ENCODE peak calls at places on chromosomes 16 and 17, in ten cellular contexts. One of them, this sample, is unnamed.
A peak's percentile ranks its signal among the peaks of the same experiment; 100 is the strongest.

GRCh38 chr17:58960068-58960467 is 146.6 kb downstream of the TRIM37 start:
- DNase-seq in AG10803: peak; percentile 51
- DNase-seq in RWPE2: no peak
- DNase-seq in GM12878: no peak
- DNase-seq in osteocyte: no peak
- DNase-seq in B cell: no peak
- DNase-seq in OCI-LY7: peak; percentile 18
- DNase-seq in HFFc6: peak; percentile 92
- DNase-seq in neural progenitor cell: no peak
- DNase-seq in cardiac muscle cell: peak; percentile 21
- DNase-seq in this sample: no peak

GRCh38 chr16:59478806-59479205 is 744.7 kb upstream of the GOT2 start:
- DNase-seq in AG10803: peak; percentile 55
- DNase-seq in RWPE2: no peak
- DNase-seq in GM12878: no peak
- DNase-seq in osteocyte: no peak
- DNase-seq in B cell: no peak
- DNase-seq in OCI-LY7: no peak
- DNase-seq in HFFc6: no peak
- DNase-seq in neural progenitor cell: no peak
- DNase-seq in cardiac muscle cell: no peak
- DNase-seq in this sample: no peak

GRCh38 chr16:1971678-1972489 is at the start of gene TBL3:
- DNase-seq in AG10803: peak; percentile 93
- DNase-seq in RWPE2: peak; percentile 94
- DNase-seq in GM12878: peak; percentile 70
- DNase-seq in osteocyte: peak; percentile 97
- DNase-seq in B cell: peak; percentile 99
- DNase-seq in OCI-LY7: peak; percentile 97
- DNase-seq in HFFc6: peak; percentile 92
- DNase-seq in neural progenitor cell: peak; percentile 96
- DNase-seq in cardiac muscle cell: peak; percentile 93
- DNase-seq in this sample: peak; percentile 94

GRCh38 chr16:11796227-11797165 is 562 bp downstream of the ZC3H7A start:
- DNase-seq in AG10803: peak; percentile 56
- DNase-seq in RWPE2: peak; percentile 66
- DNase-seq in GM12878: no peak
- DNase-seq in osteocyte: peak; percentile 85
- DNase-seq in B cell: peak; percentile 40
- DNase-seq in OCI-LY7: peak; percentile 31
- DNase-seq in HFFc6: peak; percentile 24
- DNase-seq in neural progenitor cell: peak; percentile 80
- DNase-seq in cardiac muscle cell: peak; percentile 50
- DNase-seq in this sample: peak; percentile 61

GRCh38 chr17:14737984-14738651 is 437.2 kb downstream of the HS3ST3B1 start:
- DNase-seq in AG10803: peak; percentile 99
- DNase-seq in RWPE2: peak; percentile 97
- DNase-seq in GM12878: no peak
- DNase-seq in osteocyte: peak; percentile 92
- DNase-seq in B cell: no peak
- DNase-seq in OCI-LY7: peak; percentile 44
- DNase-seq in HFFc6: peak; percentile 93
- DNase-seq in neural progenitor cell: peak; percentile 41
- DNase-seq in cardiac muscle cell: no peak
- DNase-seq in this sample: peak; percentile 26

GRCh38 chr17:826778-827177 is 44.6 kb downstream of the MRM3 start:
- DNase-seq in AG10803: no peak
- DNase-seq in RWPE2: no peak
- DNase-seq in GM12878: no peak
- DNase-seq in osteocyte: no peak
- DNase-seq in B cell: no peak
- DNase-seq in OCI-LY7: no peak
- DNase-seq in HFFc6: no peak
- DNase-seq in neural progenitor cell: no peak
- DNase-seq in cardiac muscle cell: no peak
- DNase-seq in this sample: no peak

GRCh38 chr17:77327566-77328463 is 187.0 kb downstream of the SEC14L1 start:
- DNase-seq in AG10803: no peak
- DNase-seq in RWPE2: peak; percentile 58
- DNase-seq in GM12878: no peak
- DNase-seq in osteocyte: peak; percentile 73
- DNase-seq in B cell: no peak
- DNase-seq in OCI-LY7: peak; percentile 53
- DNase-seq in HFFc6: no peak
- DNase-seq in neural progenitor cell: no peak
- DNase-seq in cardiac muscle cell: no peak
- DNase-seq in this sample: no peak

GRCh38 chr16:53545433-53545832 is 42.4 kb upstream of the AKTIP start:
- DNase-seq in AG10803: no peak
- DNase-seq in RWPE2: no peak
- DNase-seq in GM12878: no peak
- DNase-seq in osteocyte: no peak
- DNase-seq in B cell: no peak
- DNase-seq in OCI-LY7: no peak
- DNase-seq in HFFc6: no peak
- DNase-seq in neural progenitor cell: no peak
- DNase-seq in cardiac muscle cell: no peak
- DNase-seq in this sample: no peak

GRCh38 chr17:81394377-81394747 is 895 bp upstream of the BAHCC1 start:
- DNase-seq in AG10803: no peak
- DNase-seq in RWPE2: no peak
- DNase-seq in GM12878: no peak
- DNase-seq in osteocyte: no peak
- DNase-seq in B cell: no peak
- DNase-seq in OCI-LY7: no peak
- DNase-seq in HFFc6: peak; percentile 16
- DNase-seq in neural progenitor cell: no peak
- DNase-seq in cardiac muscle cell: no peak
- DNase-seq in this sample: no peak

GRCh38 chr17:81392909-81393654 is 2.2 kb upstream of the BAHCC1 start:
- DNase-seq in AG10803: peak; percentile 13
- DNase-seq in RWPE2: no peak
- DNase-seq in GM12878: no peak
- DNase-seq in osteocyte: no peak
- DNase-seq in B cell: peak; percentile 45
- DNase-seq in OCI-LY7: peak; percentile 58
- DNase-seq in HFFc6: no peak
- DNase-seq in neural progenitor cell: peak; percentile 88
- DNase-seq in cardiac muscle cell: no peak
- DNase-seq in this sample: no peak

GRCh38 chr17:81394831-81395599 is at the start of gene BAHCC1:
- DNase-seq in AG10803: peak; percentile 100
- DNase-seq in RWPE2: peak; percentile 100
- DNase-seq in GM12878: no peak
- DNase-seq in osteocyte: peak; percentile 100
- DNase-seq in B cell: peak; percentile 82
- DNase-seq in OCI-LY7: peak; percentile 100
- DNase-seq in HFFc6: peak; percentile 100
- DNase-seq in neural progenitor cell: peak; percentile 100
- DNase-seq in cardiac muscle cell: peak; percentile 100
- DNase-seq in this sample: peak; percentile 99

GRCh38 chr17:81391964-81392908 is 3.0 kb upstream of the BAHCC1 start:
- DNase-seq in AG10803: peak; percentile 83
- DNase-seq in RWPE2: no peak
- DNase-seq in GM12878: no peak
- DNase-seq in osteocyte: no peak
- DNase-seq in B cell: no peak
- DNase-seq in OCI-LY7: no peak
- DNase-seq in HFFc6: peak; percentile 15
- DNase-seq in neural progenitor cell: no peak
- DNase-seq in cardiac muscle cell: peak; percentile 62
- DNase-seq in this sample: no peak

DNA sequence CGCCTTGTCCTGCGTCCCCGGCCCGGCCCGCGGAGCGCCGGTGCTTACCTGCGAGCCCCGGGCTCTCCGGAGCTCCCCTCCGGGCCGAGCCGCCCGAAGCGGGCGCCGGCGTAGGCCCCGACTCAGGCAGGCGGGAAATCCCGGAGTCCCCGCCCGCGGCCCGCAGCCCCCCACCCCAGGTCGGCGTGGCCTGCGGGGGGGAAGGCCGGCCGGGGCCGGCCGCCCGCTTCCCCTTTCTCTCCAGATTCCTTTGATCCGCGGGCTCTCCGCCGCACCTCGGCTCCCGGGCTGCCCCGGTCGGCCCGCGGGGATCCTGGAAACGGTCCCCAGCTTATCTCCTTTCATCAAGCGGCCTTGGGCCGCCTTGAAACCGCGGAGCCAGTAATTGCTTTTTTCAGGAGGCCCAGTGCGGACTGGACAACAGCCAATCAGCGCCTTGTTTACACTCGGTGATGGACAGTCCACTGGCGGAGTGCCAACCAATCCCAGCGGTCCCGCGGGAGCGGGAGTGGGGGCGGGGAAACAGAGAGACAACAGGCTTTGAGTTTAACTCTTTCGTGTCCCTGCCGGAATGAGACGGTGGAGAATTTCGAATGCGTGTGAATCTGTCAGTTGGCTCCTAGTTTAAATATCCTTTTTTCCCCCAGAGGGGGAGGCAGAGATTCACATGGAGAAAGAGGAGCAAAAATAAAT is 1.4 kb upstream of the BAHCC1 start:
- DNase-seq in AG10803: peak; percentile 99
- DNase-seq in RWPE2: peak; percentile 100
- DNase-seq in GM12878: peak; percentile 40
- DNase-seq in osteocyte: peak; percentile 100
- DNase-seq in B cell: peak; percentile 55
- DNase-seq in OCI-LY7: peak; percentile 100
- DNase-seq in HFFc6: peak; percentile 100
- DNase-seq in neural progenitor cell: peak; percentile 100
- DNase-seq in cardiac muscle cell: peak; percentile 100
- DNase-seq in this sample: peak; percentile 100
- TF ChIP-seq CTCF in AG10803: peak; percentile 37
- TF ChIP-seq CTCF in RWPE2: no peak
- TF ChIP-seq CTCF in GM12878: no peak
- TF ChIP-seq CTCF in osteocyte: peak; percentile 50
- TF ChIP-seq CTCF in B cell: no peak
- TF ChIP-seq CTCF in OCI-LY7: peak; percentile 40
- TF ChIP-seq CTCF in HFFc6: peak; percentile 62
- TF ChIP-seq CTCF in neural progenitor cell: peak; percentile 40
- TF ChIP-seq CTCF in cardiac muscle cell: peak; percentile 33
- TF ChIP-seq CTCF in this sample: peak; percentile 36

GRCh38 chr17:37488607-37489196 is 989 bp upstream of the DUSP14 start:
- DNase-seq in AG10803: peak; percentile 95
- DNase-seq in RWPE2: peak; percentile 97
- DNase-seq in GM12878: no peak
- DNase-seq in osteocyte: no peak
- DNase-seq in B cell: peak; percentile 48
- DNase-seq in OCI-LY7: peak; percentile 64
- DNase-seq in HFFc6: peak; percentile 94
- DNase-seq in neural progenitor cell: peak; percentile 61
- DNase-seq in cardiac muscle cell: peak; percentile 44
- DNase-seq in this sample: peak; percentile 39

GRCh38 chr17:37488009-37488604 is 1.6 kb upstream of the DUSP14 start:
- DNase-seq in AG10803: peak; percentile 98
- DNase-seq in RWPE2: no peak
- DNase-seq in GM12878: no peak
- DNase-seq in osteocyte: no peak
- DNase-seq in B cell: peak; percentile 10
- DNase-seq in OCI-LY7: no peak
- DNase-seq in HFFc6: peak; percentile 99
- DNase-seq in neural progenitor cell: peak; percentile 45
- DNase-seq in cardiac muscle cell: peak; percentile 59
- DNase-seq in this sample: no peak

GRCh38 chr17:37490638-37491614 is 1.2 kb downstream of the DUSP14 start:
- DNase-seq in AG10803: peak; percentile 90
- DNase-seq in RWPE2: peak; percentile 87
- DNase-seq in GM12878: no peak
- DNase-seq in osteocyte: no peak
- DNase-seq in B cell: peak; percentile 12
- DNase-seq in OCI-LY7: peak; percentile 33
- DNase-seq in HFFc6: peak; percentile 84
- DNase-seq in neural progenitor cell: peak; percentile 70
- DNase-seq in cardiac muscle cell: peak; percentile 76
- DNase-seq in this sample: peak; percentile 34

GRCh38 chr17:37489197-37490001 is at the start of gene DUSP14:
- DNase-seq in AG10803: peak; percentile 80
- DNase-seq in RWPE2: peak; percentile 78
- DNase-seq in GM12878: no peak
- DNase-seq in osteocyte: peak; percentile 94
- DNase-seq in B cell: peak; percentile 86
- DNase-seq in OCI-LY7: peak; percentile 91
- DNase-seq in HFFc6: peak; percentile 65
- DNase-seq in neural progenitor cell: peak; percentile 94
- DNase-seq in cardiac muscle cell: peak; percentile 92
- DNase-seq in this sample: peak; percentile 85

DNA sequence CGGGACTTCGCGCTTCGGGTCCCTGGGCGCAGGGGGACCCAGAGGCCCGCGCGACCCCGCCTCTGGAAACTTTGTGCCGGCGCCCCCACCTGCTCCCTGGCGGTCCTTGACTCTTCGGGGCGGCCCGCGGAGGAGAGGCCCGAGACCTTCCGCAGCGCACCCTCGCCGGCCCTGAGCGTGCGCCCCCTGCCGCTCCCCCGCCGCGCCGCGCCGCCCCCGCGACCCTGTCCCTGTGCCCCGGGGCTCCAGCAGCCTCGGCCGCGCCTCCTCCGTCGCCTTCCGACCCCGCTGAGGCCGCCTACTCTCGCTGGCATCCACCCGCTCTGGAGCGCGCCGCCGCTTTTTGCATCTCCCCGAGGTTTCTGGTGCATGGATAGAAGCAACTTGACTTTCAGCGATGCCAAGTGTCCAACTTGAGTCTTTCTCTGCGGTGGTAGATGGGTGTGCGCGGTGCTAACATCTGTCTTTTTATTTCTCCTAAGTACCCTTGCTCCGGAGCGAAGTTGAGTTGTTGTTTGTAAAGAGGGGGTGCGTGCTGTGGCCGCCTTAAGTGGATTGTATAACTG is 414 bp downstream of the DUSP14 start:
- DNase-seq in AG10803: peak; percentile 56
- DNase-seq in RWPE2: no peak
- DNase-seq in GM12878: no peak
- DNase-seq in osteocyte: peak; percentile 92
- DNase-seq in B cell: peak; percentile 77
- DNase-seq in OCI-LY7: peak; percentile 85
- DNase-seq in HFFc6: peak; percentile 46
- DNase-seq in neural progenitor cell: peak; percentile 78
- DNase-seq in cardiac muscle cell: peak; percentile 87
- DNase-seq in this sample: peak; percentile 87
- TF ChIP-seq CTCF in AG10803: no peak
- TF ChIP-seq CTCF in RWPE2: peak; percentile 59
- TF ChIP-seq CTCF in GM12878: peak; percentile 38
- TF ChIP-seq CTCF in osteocyte: peak; percentile 50
- TF ChIP-seq CTCF in B cell: peak; percentile 65
- TF ChIP-seq CTCF in OCI-LY7: peak; percentile 71
- TF ChIP-seq CTCF in HFFc6: peak; percentile 75
- TF ChIP-seq CTCF in neural progenitor cell: peak; percentile 45
- TF ChIP-seq CTCF in cardiac muscle cell: no peak
- TF ChIP-seq CTCF in this sample: peak; percentile 30

DNA sequence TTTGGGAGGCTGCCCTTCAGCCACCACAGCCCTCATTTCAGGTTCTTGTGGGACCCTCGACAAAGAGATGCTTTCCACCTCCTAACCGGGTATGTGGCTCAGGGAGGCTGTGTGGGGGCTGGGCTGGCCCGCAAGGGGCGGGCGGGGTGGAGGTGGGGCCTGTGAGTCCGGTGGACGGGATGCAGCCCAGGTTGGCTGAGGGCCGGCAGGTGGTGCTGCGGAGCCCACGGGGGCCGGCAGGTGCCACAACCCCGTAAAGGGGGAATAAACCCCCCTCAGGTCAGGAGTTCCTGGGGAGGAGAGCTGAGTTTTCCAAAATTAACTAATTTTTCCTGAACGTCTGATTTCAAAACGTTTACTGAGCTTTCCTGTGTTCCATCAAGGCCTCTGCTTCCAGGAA is 4.9 kb upstream of the CIAO3 start:
- DNase-seq in AG10803: no peak
- DNase-seq in RWPE2: no peak
- DNase-seq in GM12878: no peak
- DNase-seq in osteocyte: no peak
- DNase-seq in B cell: peak; percentile 46
- DNase-seq in OCI-LY7: peak; percentile 57
- DNase-seq in HFFc6: no peak
- DNase-seq in neural progenitor cell: peak; percentile 86
- DNase-seq in cardiac muscle cell: peak; percentile 65
- DNase-seq in this sample: peak; percentile 73
- TF ChIP-seq CTCF in AG10803: peak; percentile 8
- TF ChIP-seq CTCF in RWPE2: peak; percentile 58
- TF ChIP-seq CTCF in GM12878: peak; percentile 24
- TF ChIP-seq CTCF in osteocyte: peak; percentile 47
- TF ChIP-seq CTCF in B cell: no peak
- TF ChIP-seq CTCF in OCI-LY7: peak; percentile 79
- TF ChIP-seq CTCF in HFFc6: peak; percentile 65
- TF ChIP-seq CTCF in neural progenitor cell: peak; percentile 78
- TF ChIP-seq CTCF in cardiac muscle cell: peak; percentile 15
- TF ChIP-seq CTCF in this sample: peak; percentile 58

DNA sequence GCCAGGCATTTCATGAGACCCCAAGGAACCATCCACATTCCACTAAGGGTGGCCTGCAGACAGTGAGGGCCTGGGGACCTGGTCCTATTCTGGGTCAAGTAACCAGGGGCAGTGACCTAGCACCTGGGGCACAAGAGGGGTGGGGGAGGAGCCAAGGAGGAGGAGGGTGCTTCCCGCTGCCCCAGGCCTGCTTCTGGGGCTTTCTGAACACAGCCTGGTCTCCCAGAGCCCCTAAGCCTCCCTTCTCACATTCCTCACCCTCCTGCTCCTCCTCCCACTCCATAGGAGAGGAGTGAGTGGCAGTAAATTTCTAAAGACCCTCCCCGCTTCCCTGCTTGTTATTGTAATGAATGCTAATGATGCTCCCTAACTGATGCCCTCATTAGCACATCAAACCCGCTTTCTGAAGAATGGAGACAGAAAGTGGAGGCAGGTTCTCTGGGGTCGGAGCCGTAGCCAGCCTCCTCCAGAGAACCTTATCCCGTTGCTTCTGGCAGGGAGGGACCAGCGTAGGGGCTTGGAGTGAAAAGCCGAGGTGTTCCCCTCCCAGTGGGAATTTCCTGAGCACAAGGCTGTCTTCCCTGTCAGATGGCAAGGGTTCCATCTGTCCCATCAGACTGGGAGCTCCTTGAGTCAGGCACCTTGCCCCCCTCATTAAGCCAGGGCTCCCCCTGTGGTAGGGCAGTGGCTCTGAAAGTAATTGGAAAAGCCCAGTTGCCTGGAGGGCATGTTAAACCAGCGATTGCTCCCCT is 3.7 kb upstream of the SRCIN1 start:
- DNase-seq in AG10803: no peak
- DNase-seq in RWPE2: no peak
- DNase-seq in GM12878: no peak
- DNase-seq in osteocyte: no peak
- DNase-seq in B cell: no peak
- DNase-seq in OCI-LY7: no peak
- DNase-seq in HFFc6: no peak
- DNase-seq in neural progenitor cell: peak; percentile 71
- DNase-seq in cardiac muscle cell: no peak
- DNase-seq in this sample: no peak
- TF ChIP-seq CTCF in AG10803: no peak
- TF ChIP-seq CTCF in RWPE2: no peak
- TF ChIP-seq CTCF in GM12878: no peak
- TF ChIP-seq CTCF in osteocyte: no peak
- TF ChIP-seq CTCF in B cell: no peak
- TF ChIP-seq CTCF in OCI-LY7: peak; percentile 19
- TF ChIP-seq CTCF in HFFc6: peak; percentile 21
- TF ChIP-seq CTCF in neural progenitor cell: peak; percentile 35
- TF ChIP-seq CTCF in cardiac muscle cell: peak; percentile 16
- TF ChIP-seq CTCF in this sample: no peak

This sample was measured in nephron progenitor cell.